ENCODE peak calls at places on chromosomes 13 and 19, in eight cellular contexts. F, M, L, Q, C, V, D and U are unnamed samples.

GRCh38 chr19:7349961-7350711 is 1.4 kb downstream of the ARHGEF18 start:
- DNase-seq in F (no peak), M (no peak), L (no peak), Q (no peak), C (no peak), V (peak), D (no peak), U (no peak)

GRCh38 chr13:39313721-39314120 is 275.5 kb downstream of the NHLRC3 start:
- DNase-seq in F (no peak), M (no peak), L (no peak), Q (no peak), C (no peak), V (no peak), D (no peak), U (no peak)

GRCh38 chr13:44026194-44026593 is 146.5 kb downstream of the LACC1 start:
- DNase-seq in F (no peak), M (no peak), L (no peak), Q (no peak), C (no peak), V (no peak), D (no peak), U (no peak)

GRCh38 chr19:17248011-17248776 is 2.5 kb upstream of the NR2F6 start:
- DNase-seq in F (peak), M (no peak), L (no peak), Q (no peak), C (no peak), V (no peak), D (no peak), U (no peak)

GRCh38 chr19:36081385-36081784 is 26.7 kb downstream of the WDR62 start:
- DNase-seq in F (no peak), M (no peak), L (no peak), Q (no peak), C (no peak), V (no peak), D (no peak), U (no peak)

GRCh38 chr13:108777421-108778420 is 148.3 kb downstream of the MYO16 start:
- DNase-seq in F (no peak), M (no peak), L (no peak), Q (no peak), C (no peak), V (no peak), D (no peak), U (peak)

GRCh38 chr19:6752257-6753177 is 13.0 kb downstream of the TRIP10 start:
- DNase-seq in F (no peak), M (no peak), L (no peak), Q (no peak), C (no peak), V (no peak), D (no peak), U (no peak)

GRCh38 chr13:42063105-42063504 is 14.7 kb downstream of the DGKH start:
- DNase-seq in F (no peak), M (no peak), L (no peak), Q (no peak), C (no peak), V (no peak), D (no peak), U (no peak)

GRCh38 chr13:110345701-110346100 is 38.6 kb downstream of the COL4A2 start:
- DNase-seq in F (no peak), M (no peak), L (no peak), Q (no peak), C (no peak), V (no peak), D (no peak), U (no peak)

GRCh38 chr19:46428278-46429141 is at the start of gene PNMA8C:
- DNase-seq in F (peak), M (peak), L (no peak), Q (no peak), C (peak), V (peak), D (peak), U (peak)

GRCh38 chr13:98428256-98428966 is 148.5 kb downstream of the STK24 start:
- DNase-seq in F (no peak), M (no peak), L (no peak), Q (no peak), C (no peak), V (no peak), D (no peak), U (peak)

GRCh38 chr13:101049166-101049850 is 367.0 kb downstream of the NALCN start:
- DNase-seq in F (no peak), M (no peak), L (no peak), Q (no peak), C (no peak), V (no peak), D (no peak), U (peak)

GRCh38 chr13:47241446-47241845 is 344.6 kb upstream of the HTR2A start:
- DNase-seq in F (no peak), M (no peak), L (no peak), Q (no peak), C (no peak), V (no peak), D (no peak), U (no peak)

GRCh38 chr19:43380771-43381386 is 27.4 kb downstream of the CD177 start:
- DNase-seq in F (no peak), M (no peak), L (no peak), Q (no peak), C (no peak), V (no peak), D (no peak), U (no peak)

GRCh38 chr13:114152831-114153371 is 20.5 kb upstream of the RASA3 start:
- DNase-seq in F (no peak), M (no peak), L (no peak), Q (no peak), C (no peak), V (peak), D (no peak), U (no peak)

GRCh38 chr13:44806841-44807240 is 182.4 kb downstream of the NUFIP1 start:
- DNase-seq in F (no peak), M (no peak), L (no peak), Q (no peak), C (no peak), V (no peak), D (peak), U (peak)

GRCh38 chr19:45713141-45713540 is 17.6 kb downstream of the FBXO46 start:
- DNase-seq in F (no peak), M (no peak), L (no peak), Q (no peak), C (no peak), V (no peak), D (no peak), U (no peak)

GRCh38 chr13:40490086-40490723 is 176.2 kb downstream of the FOXO1 start:
- DNase-seq in F (no peak), M (no peak), L (no peak), Q (peak), C (no peak), V (no peak), D (no peak), U (no peak)

GRCh38 chr13:31485183-31485582 is 254.1 kb upstream of the RXFP2 start:
- DNase-seq in F (no peak), M (no peak), L (no peak), Q (peak), C (no peak), V (no peak), D (no peak), U (no peak)

GRCh38 chr13:110714798-110715394 is 1.4 kb downstream of the ING1 start:
- DNase-seq in F (peak), M (no peak), L (no peak), Q (peak), C (no peak), V (peak), D (peak), U (peak)

GRCh38 chr13:69820180-69820579 is 287.4 kb upstream of the ATXN8OS start:
- DNase-seq in F (no peak), M (no peak), L (no peak), Q (no peak), C (peak), V (no peak), D (no peak), U (no peak)